ENCODE peak calls at places on chromosomes 1 and 21, in ten cellular contexts. A, G, F, M, R, U, T, X, D and C are unnamed samples.

GRCh38 chr21:41856572-41856971 is 22.6 kb downstream of the PRDM15 start:
- DNase-seq in M (no peak), T (peak), F (no peak), G (no peak), U (no peak), R (no peak), D (no peak), A (no peak), X (no peak), C (no peak)

GRCh38 chr21:32533611-32534010 is 51.7 kb downstream of the TCP10L start:
- DNase-seq in U (no peak), X (no peak), M (no peak), T (no peak), G (no peak), D (no peak), R (no peak), A (no peak), F (no peak), C (no peak)

GRCh38 chr1:5728956-5729355 is 263.3 kb downstream of the NPHP4 start:
- DNase-seq in G (no peak), X (no peak), F (no peak), A (no peak), D (no peak), U (no peak), R (no peak), T (peak), M (no peak), C (no peak)

GRCh38 chr1:193533883-193534282 is 347.5 kb upstream of the B3GALT2 start:
- DNase-seq in D (no peak), R (no peak), M (no peak), G (no peak), A (no peak), X (no peak), T (no peak), U (no peak), F (no peak), C (no peak)

GRCh38 chr1:180252638-180253536 is 22.8 kb downstream of the LHX4 start:
- DNase-seq in M (peak), F (peak), R (peak), D (no peak), X (peak), U (no peak), A (peak), G (no peak), T (peak), C (no peak)

GRCh38 chr1:242004751-242005495 is 6.0 kb upstream of the MAP1LC3C start:
- DNase-seq in X (no peak), G (no peak), R (no peak), F (no peak), U (no peak), A (no peak), D (no peak), T (no peak), M (no peak), C (no peak)

GRCh38 chr1:9482816-9483572 is 56.3 kb upstream of the SLC25A33 start:
- DNase-seq in R (no peak), A (no peak), D (no peak), T (no peak), G (no peak), F (no peak), U (no peak), M (no peak), X (no peak), C (no peak)

GRCh38 chr1:235011599-235012435 is 116.8 kb downstream of the TOMM20 start:
- DNase-seq in M (no peak), D (no peak), T (peak), X (no peak), G (peak), U (peak), R (peak), F (peak), A (no peak), C (no peak)

GRCh38 chr1:227315500-227316346 is 2.6 kb downstream of the CDC42BPA start:
- DNase-seq in T (no peak), U (no peak), R (no peak), D (no peak), A (no peak), G (no peak), F (peak), M (no peak), X (peak), C (no peak)

GRCh38 chr1:234125283-234125682 is 220.8 kb downstream of the SLC35F3 start:
- DNase-seq in X (peak), R (peak), F (no peak), D (peak), G (no peak), M (no peak), T (no peak), U (peak), A (no peak), C (no peak)

GRCh38 chr1:218584418-218585155 is 239.5 kb downstream of the TGFB2 start:
- DNase-seq in M (no peak), A (no peak), R (no peak), X (no peak), G (no peak), F (no peak), D (no peak), U (peak), T (no peak), C (no peak)

GRCh38 chr1:156805766-156806511 is 10.7 kb downstream of the SH2D2A start:
- DNase-seq in F (no peak), G (peak), R (no peak), T (no peak), D (no peak), U (peak), M (no peak), A (no peak), X (no peak), C (no peak)

GRCh38 chr1:23558872-23559135 is 497 bp downstream of the ID3 start:
- DNase-seq in T (no peak), F (no peak), U (peak), G (no peak), D (no peak), X (no peak), A (peak), M (no peak), R (no peak), C (no peak)

GRCh38 chr1:50474859-50475809 is 51.9 kb upstream of the DMRTA2 start:
- DNase-seq in R (no peak), X (peak), M (no peak), F (no peak), A (no peak), D (peak), G (no peak), T (no peak), U (peak), C (no peak)

GRCh38 chr1:17867470-17867869 is 112.3 kb downstream of the ACTL8 start:
- DNase-seq in G (no peak), F (no peak), D (no peak), R (no peak), U (no peak), X (no peak), T (no peak), A (no peak), M (no peak), C (no peak)

GRCh38 chr1:227895828-227896685 is 51.7 kb downstream of the WNT9A start:
- DNase-seq in D (no peak), G (peak), F (peak), R (no peak), U (peak), X (peak), M (no peak), A (peak), T (peak), C (peak)

GRCh38 chr1:15001317-15001900 is 152.1 kb upstream of the TMEM51 start:
- DNase-seq in D (no peak), U (no peak), G (no peak), X (no peak), T (no peak), R (no peak), A (no peak), M (no peak), F (no peak), C (no peak)

GRCh38 chr1:183027791-183028190 is 4.6 kb downstream of the LAMC1 start:
- DNase-seq in U (peak), R (peak), D (no peak), A (no peak), M (no peak), F (no peak), G (no peak), X (no peak), T (no peak), C (no peak)

GRCh38 chr1:47594627-47595026 is 156.8 kb downstream of the FOXD2 start:
- DNase-seq in M (no peak), A (no peak), R (no peak), T (no peak), F (peak), G (no peak), X (no peak), D (no peak), U (no peak), C (no peak)

DNA sequence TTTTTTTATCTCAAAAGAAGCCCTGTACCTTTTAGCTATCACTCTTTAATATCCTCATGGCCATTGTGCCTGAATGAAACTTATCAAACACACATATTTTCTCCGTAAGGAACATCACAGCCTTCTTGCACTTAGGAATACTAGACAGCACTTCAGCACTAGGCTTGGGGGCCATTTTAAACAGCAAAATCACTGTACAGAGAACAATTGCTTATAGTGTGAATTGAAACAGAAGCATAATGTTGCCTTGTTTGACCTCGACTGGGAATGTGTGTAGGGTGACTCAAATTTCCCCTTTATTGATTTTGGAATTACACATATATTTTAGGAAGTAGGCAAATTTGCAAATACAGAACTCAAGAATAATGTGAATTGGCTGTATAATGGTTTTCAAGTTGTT is 36.4 kb downstream of the KYAT3 start:
- DNase-seq in M (no peak), X (no peak), T (no peak), D (no peak), G (no peak), F (no peak), U (no peak), A (no peak), R (no peak), C (no peak)
- H3K27ac ChIP-seq in M (no peak), X (no peak), T (no peak), D (no peak), G (no peak), F (no peak), U (no peak), A (no peak), R (no peak), C (no peak)

DNA sequence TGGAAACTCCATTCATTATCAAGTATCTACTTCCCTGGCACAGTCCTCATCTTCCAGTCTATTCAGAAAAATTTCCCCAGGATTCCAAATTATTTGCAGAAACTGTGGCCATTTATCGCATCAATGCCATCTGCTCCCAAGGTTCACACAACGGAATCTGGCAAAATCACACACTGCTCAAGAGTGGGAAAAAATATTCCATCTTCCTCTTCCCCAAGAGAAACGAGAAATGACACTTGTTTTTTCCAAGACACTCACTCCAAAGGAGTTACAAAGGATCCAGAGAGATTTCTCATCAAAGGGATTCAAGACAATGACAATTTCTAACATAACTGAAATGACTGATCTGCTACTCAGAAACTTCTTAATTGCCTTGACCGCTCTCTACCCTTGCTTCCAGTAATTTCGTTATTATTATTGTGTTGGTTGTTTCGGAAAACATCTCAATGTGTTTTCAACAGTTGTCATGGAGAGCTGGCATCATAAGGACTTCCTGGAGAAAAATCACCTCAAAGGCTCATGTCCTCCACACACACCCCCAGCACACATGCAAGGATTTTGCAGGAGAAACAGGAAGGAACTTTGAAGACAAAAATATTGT is 128.0 kb downstream of the PSMG1 start:
- DNase-seq in A (no peak), U (no peak), M (no peak), R (no peak), G (no peak), X (no peak), T (no peak), D (no peak), F (no peak), C (no peak)
- H3K27ac ChIP-seq in A (peak), U (no peak), M (no peak), R (no peak), G (peak), X (no peak), T (peak), D (no peak), F (no peak), C (peak)

GRCh38 chr1:116887212-116887611 is 22.5 kb upstream of the PTGFRN start:
- DNase-seq in F (no peak), X (no peak), M (no peak), D (no peak), T (no peak), G (no peak), R (no peak), A (no peak), U (no peak), C (no peak)
- H3K27ac ChIP-seq in F (no peak), X (no peak), M (no peak), D (no peak), T (no peak), G (peak), R (no peak), A (no peak), U (peak), C (no peak)

GRCh38 chr1:212612251-212612961 is 3.8 kb downstream of the ATF3 start:
- DNase-seq in U (peak), G (no peak), T (no peak), M (no peak), F (no peak), R (no peak), A (no peak), D (no peak), X (no peak), C (no peak)
- H3K27ac ChIP-seq in U (no peak), G (no peak), T (no peak), M (no peak), F (no peak), R (no peak), A (no peak), D (no peak), X (no peak), C (no peak)

GRCh38 chr21:14271053-14271452 is 55.1 kb downstream of the RBM11 start:
- DNase-seq in T (no peak), A (no peak), D (no peak), X (no peak), G (no peak), M (no peak), U (no peak), F (no peak), R (no peak), C (no peak)
- H3K27ac ChIP-seq in T (no peak), A (no peak), D (no peak), X (no peak), G (no peak), M (no peak), U (no peak), F (no peak), R (no peak), C (no peak)